ENCODE peak calls at places on chromosome 11, in five cellular contexts. One of them, this sample, is unnamed.

GRCh38 chr11:111205622-111206385 is 39.7 kb upstream of the POU2AF2 start:
- DNase-seq in GM10248: no peak
- DNase-seq in left lung: no peak
- DNase-seq in NCI-H1436 treated with DMSO at 0.1 percent for 48 hours: no peak
- DNase-seq in stimulated activated CD4-positive, alpha-beta T cell treated with anti-CD3 and anti-CD28 coated beads, Interleukin-1b, Interleukin-23, amount 100 ng/mL, for 24 hours: no peak
- DNase-seq in this sample: no peak

GRCh38 chr11:62794201-62794775 is 2.5 kb upstream of the TMEM223 start:
- DNase-seq in GM10248: no peak
- DNase-seq in left lung: no peak
- DNase-seq in NCI-H1436 treated with DMSO at 0.1 percent for 48 hours: no peak
- DNase-seq in stimulated activated CD4-positive, alpha-beta T cell treated with anti-CD3 and anti-CD28 coated beads, Interleukin-1b, Interleukin-23, amount 100 ng/mL, for 24 hours: no peak
- DNase-seq in this sample: no peak

GRCh38 chr11:8744423-8744822 is 61.8 kb downstream of the RPL27A start:
- DNase-seq in GM10248: no peak
- DNase-seq in left lung: no peak
- DNase-seq in NCI-H1436 treated with DMSO at 0.1 percent for 48 hours: no peak
- DNase-seq in stimulated activated CD4-positive, alpha-beta T cell treated with anti-CD3 and anti-CD28 coated beads, Interleukin-1b, Interleukin-23, amount 100 ng/mL, for 24 hours: no peak
- DNase-seq in this sample: no peak

GRCh38 chr11:120357620-120358019 is 21.4 kb downstream of the ARHGEF12 start:
- DNase-seq in GM10248: no peak
- DNase-seq in left lung: no peak
- DNase-seq in NCI-H1436 treated with DMSO at 0.1 percent for 48 hours: no peak
- DNase-seq in stimulated activated CD4-positive, alpha-beta T cell treated with anti-CD3 and anti-CD28 coated beads, Interleukin-1b, Interleukin-23, amount 100 ng/mL, for 24 hours: no peak
- DNase-seq in this sample: no peak

GRCh38 chr11:77560605-77561004 is 29.1 kb upstream of the AQP11 start:
- DNase-seq in GM10248: no peak
- DNase-seq in left lung: no peak
- DNase-seq in NCI-H1436 treated with DMSO at 0.1 percent for 48 hours: no peak
- DNase-seq in stimulated activated CD4-positive, alpha-beta T cell treated with anti-CD3 and anti-CD28 coated beads, Interleukin-1b, Interleukin-23, amount 100 ng/mL, for 24 hours: no peak
- DNase-seq in this sample: no peak

GRCh38 chr11:11513438-11513837 is 108.4 kb downstream of the GALNT18 start:
- DNase-seq in GM10248: no peak
- DNase-seq in left lung: no peak
- DNase-seq in NCI-H1436 treated with DMSO at 0.1 percent for 48 hours: no peak
- DNase-seq in stimulated activated CD4-positive, alpha-beta T cell treated with anti-CD3 and anti-CD28 coated beads, Interleukin-1b, Interleukin-23, amount 100 ng/mL, for 24 hours: no peak
- DNase-seq in this sample: no peak

GRCh38 chr11:131910491-131911387 is 540.3 kb downstream of the NTM start:
- DNase-seq in GM10248: peak
- DNase-seq in left lung: no peak
- DNase-seq in NCI-H1436 treated with DMSO at 0.1 percent for 48 hours: no peak
- DNase-seq in stimulated activated CD4-positive, alpha-beta T cell treated with anti-CD3 and anti-CD28 coated beads, Interleukin-1b, Interleukin-23, amount 100 ng/mL, for 24 hours: no peak
- DNase-seq in this sample: peak

GRCh38 chr11:108601150-108601549 is 7.6 kb upstream of the EXPH5 start:
- DNase-seq in GM10248: no peak
- DNase-seq in left lung: no peak
- DNase-seq in NCI-H1436 treated with DMSO at 0.1 percent for 48 hours: no peak
- DNase-seq in stimulated activated CD4-positive, alpha-beta T cell treated with anti-CD3 and anti-CD28 coated beads, Interleukin-1b, Interleukin-23, amount 100 ng/mL, for 24 hours: no peak
- DNase-seq in this sample: no peak

GRCh38 chr11:35165416-35166368 is 26.7 kb downstream of the CD44 start:
- DNase-seq in GM10248: peak
- DNase-seq in left lung: peak
- DNase-seq in NCI-H1436 treated with DMSO at 0.1 percent for 48 hours: no peak
- DNase-seq in stimulated activated CD4-positive, alpha-beta T cell treated with anti-CD3 and anti-CD28 coated beads, Interleukin-1b, Interleukin-23, amount 100 ng/mL, for 24 hours: peak
- DNase-seq in this sample: no peak

GRCh38 chr11:126992804-126993111 is 7.8 kb downstream of the KIRREL3 start:
- DNase-seq in GM10248: no peak
- DNase-seq in left lung: no peak
- DNase-seq in NCI-H1436 treated with DMSO at 0.1 percent for 48 hours: no peak
- DNase-seq in stimulated activated CD4-positive, alpha-beta T cell treated with anti-CD3 and anti-CD28 coated beads, Interleukin-1b, Interleukin-23, amount 100 ng/mL, for 24 hours: no peak
- DNase-seq in this sample: no peak

GRCh38 chr11:72000591-72000867 is 1.8 kb downstream of the IL18BP start:
- DNase-seq in GM10248: no peak
- DNase-seq in left lung: no peak
- DNase-seq in NCI-H1436 treated with DMSO at 0.1 percent for 48 hours: no peak
- DNase-seq in stimulated activated CD4-positive, alpha-beta T cell treated with anti-CD3 and anti-CD28 coated beads, Interleukin-1b, Interleukin-23, amount 100 ng/mL, for 24 hours: no peak
- DNase-seq in this sample: no peak

GRCh38 chr11:37465221-37465620 is 867.2 kb upstream of the RAG2 start:
- DNase-seq in GM10248: no peak
- DNase-seq in left lung: no peak
- DNase-seq in NCI-H1436 treated with DMSO at 0.1 percent for 48 hours: no peak
- DNase-seq in stimulated activated CD4-positive, alpha-beta T cell treated with anti-CD3 and anti-CD28 coated beads, Interleukin-1b, Interleukin-23, amount 100 ng/mL, for 24 hours: no peak
- DNase-seq in this sample: no peak

GRCh38 chr11:123062892-123063395 is 1.0 kb upstream of the HSPA8 start:
- DNase-seq in GM10248: no peak
- DNase-seq in left lung: no peak
- DNase-seq in NCI-H1436 treated with DMSO at 0.1 percent for 48 hours: no peak
- DNase-seq in stimulated activated CD4-positive, alpha-beta T cell treated with anti-CD3 and anti-CD28 coated beads, Interleukin-1b, Interleukin-23, amount 100 ng/mL, for 24 hours: no peak
- DNase-seq in this sample: no peak

GRCh38 chr11:62538470-62539237 is 8.0 kb downstream of the AHNAK start:
- DNase-seq in GM10248: peak
- DNase-seq in left lung: no peak
- DNase-seq in NCI-H1436 treated with DMSO at 0.1 percent for 48 hours: no peak
- DNase-seq in stimulated activated CD4-positive, alpha-beta T cell treated with anti-CD3 and anti-CD28 coated beads, Interleukin-1b, Interleukin-23, amount 100 ng/mL, for 24 hours: no peak
- DNase-seq in this sample: no peak

GRCh38 chr11:445765-446588 is 4.1 kb upstream of the PTDSS2 start:
- DNase-seq in GM10248: no peak
- DNase-seq in left lung: no peak
- DNase-seq in NCI-H1436 treated with DMSO at 0.1 percent for 48 hours: no peak
- DNase-seq in stimulated activated CD4-positive, alpha-beta T cell treated with anti-CD3 and anti-CD28 coated beads, Interleukin-1b, Interleukin-23, amount 100 ng/mL, for 24 hours: no peak
- DNase-seq in this sample: no peak

GRCh38 chr11:13800901-13801300 is 132.4 kb downstream of the FAR1 start:
- DNase-seq in GM10248: no peak
- DNase-seq in left lung: no peak
- DNase-seq in NCI-H1436 treated with DMSO at 0.1 percent for 48 hours: no peak
- DNase-seq in stimulated activated CD4-positive, alpha-beta T cell treated with anti-CD3 and anti-CD28 coated beads, Interleukin-1b, Interleukin-23, amount 100 ng/mL, for 24 hours: no peak
- DNase-seq in this sample: no peak

GRCh38 chr11:126431401-126432064 is 76.0 kb downstream of the ST3GAL4 start:
- DNase-seq in GM10248: no peak
- DNase-seq in left lung: no peak
- DNase-seq in NCI-H1436 treated with DMSO at 0.1 percent for 48 hours: no peak
- DNase-seq in stimulated activated CD4-positive, alpha-beta T cell treated with anti-CD3 and anti-CD28 coated beads, Interleukin-1b, Interleukin-23, amount 100 ng/mL, for 24 hours: no peak
- DNase-seq in this sample: no peak

GRCh38 chr11:65315204-65315865 is 669 bp downstream of the CDC42EP2 start:
- DNase-seq in GM10248: peak
- DNase-seq in left lung: peak
- DNase-seq in NCI-H1436 treated with DMSO at 0.1 percent for 48 hours: no peak
- DNase-seq in stimulated activated CD4-positive, alpha-beta T cell treated with anti-CD3 and anti-CD28 coated beads, Interleukin-1b, Interleukin-23, amount 100 ng/mL, for 24 hours: peak
- DNase-seq in this sample: peak

GRCh38 chr11:107017104-107017432 is 1.2 kb downstream of the GUCY1A2 start:
- DNase-seq in GM10248: no peak
- DNase-seq in left lung: no peak
- DNase-seq in NCI-H1436 treated with DMSO at 0.1 percent for 48 hours: no peak
- DNase-seq in stimulated activated CD4-positive, alpha-beta T cell treated with anti-CD3 and anti-CD28 coated beads, Interleukin-1b, Interleukin-23, amount 100 ng/mL, for 24 hours: no peak
- DNase-seq in this sample: no peak

This sample was measured in NCI-H1417 treated with DMSO at 0.1 percent for 48 hours.